ENCODE peak calls at places on chromosomes 11 and 22, in five cellular contexts. R is activated T-helper 1 cell treated with anti-CD3 and anti-CD28 coated beads, Interleukin-2, amount 50 U/mL, for 16 hours; F is SHP77 treated with DMSO at 0.1 percent for 48 hours; Y is K562; D is posterior vena cava. X is an unnamed sample.

GRCh38 chr11:1837171-1838076 is 1.4 kb upstream of the TNNI2 start:
- DNase-seq in R (peak), Y (peak), D (no peak), F (no peak), X (peak)

GRCh38 chr11:96384156-96384555 is 5.6 kb downstream of the CCDC82 start:
- DNase-seq in D (no peak), F (peak), R (no peak), Y (no peak), X (no peak)

GRCh38 chr11:69293819-69294505 is at the start of gene MYEOV:
- DNase-seq in R (no peak), F (no peak), D (no peak), Y (peak), X (no peak)

GRCh38 chr11:17257200-17257599 is 19.3 kb upstream of the NUCB2 start:
- DNase-seq in F (no peak), D (no peak), R (no peak), Y (no peak), X (no peak)

GRCh38 chr11:94635072-94635471 is 67.9 kb downstream of the PIWIL4 start:
- DNase-seq in F (no peak), Y (peak), D (no peak), R (no peak), X (no peak)

GRCh38 chr22:27827586-27828213 is 26.1 kb upstream of the MN1 start:
- DNase-seq in Y (no peak), F (no peak), R (no peak), D (no peak), X (no peak)

GRCh38 chr22:35491908-35492380 is 48.7 kb upstream of the RASD2 start:
- DNase-seq in R (no peak), Y (no peak), F (no peak), D (no peak), X (no peak)

GRCh38 chr11:79258606-79259005 is 182.2 kb downstream of the TENM4 start:
- DNase-seq in R (no peak), F (no peak), Y (no peak), D (no peak), X (no peak)

GRCh38 chr11:110409174-110409573 is 20.6 kb upstream of the FDX1 start:
- DNase-seq in R (no peak), Y (no peak), D (no peak), F (no peak), X (no peak)

GRCh38 chr11:57800444-57801184 is 39.0 kb downstream of the CTNND1 start:
- DNase-seq in D (no peak), R (no peak), Y (peak), F (peak), X (no peak)

GRCh38 chr22:19965771-19966709 is 24.4 kb upstream of the TXNRD2 start:
- DNase-seq in Y (peak), R (no peak), D (no peak), F (no peak), X (no peak)

GRCh38 chr11:134118016-134118415 is 49.1 kb downstream of the JAM3 start:
- DNase-seq in D (no peak), Y (no peak), R (no peak), F (no peak), X (no peak)

GRCh38 chr11:70371241-70371640 is 27.1 kb upstream of the CTTN start:
- DNase-seq in Y (no peak), R (no peak), F (no peak), D (no peak), X (no peak)

GRCh38 chr11:102361100-102362021 is 14.3 kb downstream of the BIRC2 start:
- DNase-seq in R (no peak), Y (no peak), D (no peak), F (no peak), X (no peak)

GRCh38 chr22:22818202-22818538 is 69.4 kb upstream of the IGLL5 start:
- DNase-seq in Y (no peak), R (no peak), D (no peak), F (no peak), X (no peak)

GRCh38 chr11:72814831-72815618 is 814 bp downstream of the ATG16L2 start:
- DNase-seq in Y (peak), R (no peak), D (no peak), F (peak), X (no peak)

GRCh38 chr22:24105018-24105360 is 76.3 kb upstream of the SUSD2 start:
- DNase-seq in R (no peak), F (no peak), Y (no peak), D (peak), X (no peak)

GRCh38 chr11:78689558-78690153 is 115.0 kb upstream of the NARS2 start:
- DNase-seq in D (no peak), Y (no peak), R (no peak), F (no peak), X (no peak)

GRCh38 chr22:49365191-49365837 is 462.4 kb downstream of the BRD1 start:
- DNase-seq in Y (no peak), D (peak), F (no peak), R (no peak), X (no peak)

GRCh38 chr22:46905834-46906233 is 143.4 kb downstream of the TBC1D22A start:
- DNase-seq in D (no peak), F (no peak), R (no peak), Y (no peak), X (no peak)

GRCh38 chr11:69516526-69516925 is 35.1 kb downstream of the LINC01488 start:
- DNase-seq in D (peak), Y (no peak), F (no peak), R (no peak), X (no peak)

X was measured in activated naive CD8-positive, alpha-beta T cell treated with anti-CD3 and anti-CD28 coated beads, Interleukin-2, amount 50 U/mL, for 16 hours.